ENCODE peak calls at places on chromosomes 11 and 22, in six cellular contexts. W is astrocyte of the hippocampus, K is SJSA1, Y is iris pigment epithelial cell, V is H9, B is endothelial cell. C is an unnamed sample.

GRCh38 chr11:69170704-69171103 is 15.0 kb downstream of the SMIM38 start:
- DNase-seq in W (no peak), K (no peak), Y (no peak), V (no peak), B (no peak), C (no peak)

GRCh38 chr22:36865346-36865745 is 4.5 kb downstream of the NCF4 start:
- DNase-seq in W (peak), K (no peak), Y (no peak), V (peak), B (peak), C (no peak)

GRCh38 chr22:39351689-39352214 is 2.0 kb downstream of the SYNGR1 start:
- DNase-seq in W (peak), K (peak), Y (peak), V (peak), B (no peak), C (no peak)

GRCh38 chr11:113023228-113023627 is 62.0 kb downstream of the NCAM1 start:
- DNase-seq in W (peak), K (no peak), Y (no peak), V (no peak), B (no peak), C (no peak)

GRCh38 chr11:72141066-72141465 is 5.5 kb downstream of the FOLR3 start:
- DNase-seq in W (peak), K (peak), Y (peak), V (no peak), B (no peak), C (no peak)

GRCh38 chr22:19488884-19489843 is 9.4 kb downstream of the CDC45 start:
- DNase-seq in W (no peak), K (no peak), Y (peak), V (no peak), B (no peak), C (no peak)

GRCh38 chr22:34035209-34035608 is 114.9 kb upstream of the LARGE1 start:
- DNase-seq in W (no peak), K (no peak), Y (no peak), V (no peak), B (no peak), C (no peak)

GRCh38 chr11:88178211-88178610 is 3.0 kb upstream of the RAB38 start:
- DNase-seq in W (peak), K (no peak), Y (peak), V (no peak), B (no peak), C (no peak)

GRCh38 chr22:28899199-28899853 is 16.0 kb downstream of the ZNRF3 start:
- DNase-seq in W (peak), K (no peak), Y (no peak), V (no peak), B (no peak), C (no peak)

GRCh38 chr11:60098508-60098907 is 10.0 kb downstream of the MS4A2 start:
- DNase-seq in W (no peak), K (no peak), Y (no peak), V (no peak), B (no peak), C (no peak)

GRCh38 chr11:10725907-10726253 is 25.2 kb upstream of the CTR9 start:
- DNase-seq in W (no peak), K (no peak), Y (no peak), V (no peak), B (no peak), C (no peak)

GRCh38 chr22:23517804-23518380 is 62.2 kb downstream of the IGLL1 start:
- DNase-seq in W (no peak), K (no peak), Y (no peak), V (no peak), B (no peak), C (no peak)

GRCh38 chr22:48893288-48894063 is 934.2 kb downstream of the BRD1 start:
- DNase-seq in W (no peak), K (no peak), Y (no peak), V (no peak), B (no peak), C (no peak)

GRCh38 chr11:2927851-2928604 is 1.2 kb downstream of the PHLDA2 start:
- DNase-seq in W (peak), K (peak), Y (peak), V (no peak), B (no peak), C (peak)

GRCh38 chr11:2943711-2944118 is 14.5 kb upstream of the PHLDA2 start:
- DNase-seq in W (no peak), K (no peak), Y (no peak), V (no peak), B (no peak), C (peak)

GRCh38 chr11:29676993-29677392 is 339.8 kb downstream of the KCNA4 start:
- DNase-seq in W (peak), K (no peak), Y (no peak), V (no peak), B (no peak), C (no peak)

GRCh38 chr22:40668611-40669390 is 10.5 kb upstream of the MCHR1 start:
- DNase-seq in W (peak), K (peak), Y (peak), V (no peak), B (peak), C (no peak)

GRCh38 chr11:86145439-86146156 is 76.7 kb upstream of the PICALM start:
- DNase-seq in W (no peak), K (no peak), Y (no peak), V (no peak), B (no peak), C (no peak)

GRCh38 chr11:73174495-73174791 is 32.3 kb upstream of the FCHSD2 start:
- DNase-seq in W (no peak), K (no peak), Y (no peak), V (no peak), B (no peak), C (no peak)

GRCh38 chr11:34650528-34650927 is 29.6 kb downstream of the EHF start:
- DNase-seq in W (peak), K (no peak), Y (peak), V (no peak), B (no peak), C (no peak)

GRCh38 chr22:43197271-43197941 is 10.5 kb upstream of the TTLL12 start:
- DNase-seq in W (peak), K (peak), Y (no peak), V (no peak), B (no peak), C (no peak)

GRCh38 chr22:23755711-23756110 is 1.5 kb upstream of the VPREB3 start:
- DNase-seq in W (no peak), K (no peak), Y (no peak), V (no peak), B (no peak), C (no peak)

GRCh38 chr11:31655483-31655882 is 145.9 kb downstream of the ELP4 start:
- DNase-seq in W (peak), K (peak), Y (peak), V (no peak), B (no peak), C (no peak)

GRCh38 chr22:36744413-36744765 is 31.5 kb downstream of the IFT27 start:
- DNase-seq in W (no peak), K (no peak), Y (no peak), V (no peak), B (no peak), C (no peak)

GRCh38 chr11:130760515-130761125 is 155.7 kb downstream of the SNX19 start:
- DNase-seq in W (no peak), K (no peak), Y (no peak), V (peak), B (no peak), C (no peak)

GRCh38 chr11:1877211-1878133 is 14.2 kb downstream of the PRR33 start:
- DNase-seq in W (peak), K (no peak), Y (peak), V (no peak), B (no peak), C (peak)

GRCh38 chr11:65414776-65415498 is 7.7 kb upstream of the NEAT1 start:
- DNase-seq in W (no peak), K (no peak), Y (peak), V (peak), B (no peak), C (peak)

GRCh38 chr11:17653606-17654005 is 65.8 kb upstream of the MYOD1 start:
- DNase-seq in W (no peak), K (no peak), Y (no peak), V (no peak), B (no peak), C (no peak)

GRCh38 chr22:49768511-49768910 is 59.2 kb downstream of the BRD1 start:
- DNase-seq in W (peak), K (no peak), Y (no peak), V (no peak), B (no peak), C (peak)

GRCh38 chr11:122209619-122210377 is 93.8 kb upstream of the BLID start:
- DNase-seq in W (peak), K (no peak), Y (peak), V (no peak), B (no peak), C (peak)

GRCh38 chr22:35314161-35314942 is 14.7 kb downstream of the TOM1 start:
- DNase-seq in W (no peak), K (no peak), Y (no peak), V (peak), B (no peak), C (peak)